ENCODE peak calls at places on chromosomes 7 and 10, in ten cellular contexts. U is lower lobe of right lung; B is A549; V is right cardiac atrium; O is stimulated activated CD4-positive, alpha-beta T cell treated with anti-CD3 and anti-CD28 coated beads, Interleukin-2, amount 100 ng/mL, for 24 hours; F is endodermal cell; X is IMR-90; T is GM03348; J is NCI-H1436; D is AG09309. N is an unnamed sample.
A peak's percentile ranks its signal among the peaks of the same experiment; 100 is the strongest.

GRCh38 chr7:24972991-24973390 is 7.0 kb downstream of the OSBPL3 start:
- DNase-seq in U (no peak), B (no peak), V (no peak), O (no peak), F (no peak), X (peak; percentile 87), T (peak; percentile 38), J (no peak), D (no peak), N (no peak)

GRCh38 chr7:131261476-131261994 is 66.1 kb upstream of the MKLN1 start:
- DNase-seq in U (no peak), B (no peak), V (no peak), O (no peak), F (no peak), X (no peak), T (no peak), J (no peak), D (no peak), N (no peak)

GRCh38 chr10:53957401-53957800 is 843.6 kb downstream of the PCDH15 start:
- DNase-seq in U (no peak), B (peak; percentile 1), V (no peak), O (no peak), F (no peak), X (no peak), T (no peak), J (no peak), D (no peak), N (no peak)

GRCh38 chr7:79988642-79989041 is 146.0 kb upstream of the GNAI1 start:
- DNase-seq in U (no peak), B (no peak), V (no peak), O (no peak), F (no peak), X (peak; percentile 87), T (no peak), J (no peak), D (no peak), N (no peak)

GRCh38 chr7:5780801-5781496 is 514 bp downstream of the RNF216 start:
- DNase-seq in U (peak; percentile 67), B (peak; percentile 25), V (peak; percentile 78), O (peak; percentile 48), F (peak; percentile 65), X (no peak), T (peak; percentile 40), J (peak; percentile 2), D (no peak), N (peak; percentile 0)

GRCh38 chr7:94578615-94579014 is 69.0 kb downstream of the CASD1 start:
- DNase-seq in U (no peak), B (no peak), V (no peak), O (no peak), F (no peak), X (no peak), T (no peak), J (no peak), D (no peak), N (no peak)

GRCh38 chr7:56009695-56010094 is 41.5 kb downstream of the PSPH start:
- DNase-seq in U (no peak), B (no peak), V (no peak), O (no peak), F (no peak), X (no peak), T (no peak), J (no peak), D (no peak), N (no peak)

GRCh38 chr7:145082366-145083240 is 246.8 kb upstream of the TPK1 start:
- DNase-seq in U (no peak), B (no peak), V (no peak), O (no peak), F (peak; percentile 56), X (no peak), T (no peak), J (peak; percentile 92), D (no peak), N (no peak)

GRCh38 chr7:33591481-33591880 is 313.9 kb upstream of the BMPER start:
- DNase-seq in U (no peak), B (no peak), V (no peak), O (no peak), F (no peak), X (peak; percentile 25), T (no peak), J (no peak), D (no peak), N (no peak)

GRCh38 chr10:71722849-71723248 is 3.3 kb upstream of the C10orf105 start:
- DNase-seq in U (no peak), B (no peak), V (no peak), O (no peak), F (no peak), X (no peak), T (no peak), J (no peak), D (no peak), N (no peak)

GRCh38 chr10:5563237-5563961 is 38.6 kb downstream of the CALML3 start:
- DNase-seq in U (peak; percentile 38), B (no peak), V (no peak), O (no peak), F (peak; percentile 37), X (no peak), T (peak; percentile 61), J (no peak), D (no peak), N (no peak)

GRCh38 chr10:129445445-129445844 is 21.6 kb upstream of the MGMT start:
- DNase-seq in U (no peak), B (no peak), V (no peak), O (no peak), F (peak; percentile 24), X (no peak), T (no peak), J (no peak), D (no peak), N (no peak)

GRCh38 chr7:4742051-4742573 is 33.3 kb upstream of the AP5Z1 start:
- DNase-seq in U (no peak), B (peak; percentile 68), V (no peak), O (no peak), F (no peak), X (no peak), T (no peak), J (no peak), D (no peak), N (no peak)

GRCh38 chr10:76082232-76082631 is 650.8 kb downstream of the LRMDA start:
- DNase-seq in U (no peak), B (no peak), V (no peak), O (no peak), F (no peak), X (no peak), T (no peak), J (no peak), D (no peak), N (no peak)

GRCh38 chr7:150803161-150803860 is 2.7 kb downstream of the TMEM176A start:
- DNase-seq in U (no peak), B (no peak), V (peak; percentile 64), O (no peak), F (peak; percentile 38), X (no peak), T (no peak), J (no peak), D (no peak), N (no peak)

GRCh38 chr10:117938104-117938503 is 108.6 kb downstream of the RAB11FIP2 start:
- DNase-seq in U (no peak), B (no peak), V (no peak), O (peak; percentile 3), F (no peak), X (no peak), T (no peak), J (no peak), D (no peak), N (no peak)